ENCODE peak calls at places on chromosomes 3 and 15, in nine cellular contexts. One of them, this sample, is unnamed.

GRCh38 chr15:79615754-79616153 is 183.6 kb downstream of the MINAR1 start:
- DNase-seq in SK-N-SH: no peak
- DNase-seq in body of pancreas: no peak
- DNase-seq in GM13977: no peak
- DNase-seq in GM06990: no peak
- DNase-seq in fibroblast of mammary gland: no peak
- DNase-seq in AG10803: no peak
- DNase-seq in pancreas: no peak
- DNase-seq in tibial artery: no peak
- DNase-seq in this sample: no peak

GRCh38 chr3:153621988-153622387 is 460.0 kb downstream of the RAP2B start:
- DNase-seq in SK-N-SH: no peak
- DNase-seq in body of pancreas: no peak
- DNase-seq in GM13977: peak
- DNase-seq in GM06990: peak
- DNase-seq in fibroblast of mammary gland: no peak
- DNase-seq in AG10803: no peak
- DNase-seq in pancreas: no peak
- DNase-seq in tibial artery: no peak
- DNase-seq in this sample: peak

GRCh38 chr3:35929158-35929557 is 289.8 kb downstream of the ARPP21 start:
- DNase-seq in SK-N-SH: no peak
- DNase-seq in body of pancreas: no peak
- DNase-seq in GM13977: no peak
- DNase-seq in GM06990: no peak
- DNase-seq in fibroblast of mammary gland: peak
- DNase-seq in AG10803: no peak
- DNase-seq in pancreas: no peak
- DNase-seq in tibial artery: no peak
- DNase-seq in this sample: no peak

GRCh38 chr3:126678691-126679317 is 23.9 kb upstream of the TXNRD3 start:
- DNase-seq in SK-N-SH: no peak
- DNase-seq in body of pancreas: no peak
- DNase-seq in GM13977: no peak
- DNase-seq in GM06990: no peak
- DNase-seq in fibroblast of mammary gland: no peak
- DNase-seq in AG10803: no peak
- DNase-seq in pancreas: peak
- DNase-seq in tibial artery: no peak
- DNase-seq in this sample: peak

GRCh38 chr3:97698691-97699090 is 65.9 kb upstream of the ARL6 start:
- DNase-seq in SK-N-SH: no peak
- DNase-seq in body of pancreas: no peak
- DNase-seq in GM13977: no peak
- DNase-seq in GM06990: no peak
- DNase-seq in fibroblast of mammary gland: no peak
- DNase-seq in AG10803: no peak
- DNase-seq in pancreas: no peak
- DNase-seq in tibial artery: no peak
- DNase-seq in this sample: no peak

GRCh38 chr15:99613887-99614642 is 48.3 kb downstream of the MEF2A start:
- DNase-seq in SK-N-SH: no peak
- DNase-seq in body of pancreas: no peak
- DNase-seq in GM13977: no peak
- DNase-seq in GM06990: no peak
- DNase-seq in fibroblast of mammary gland: peak
- DNase-seq in AG10803: peak
- DNase-seq in pancreas: no peak
- DNase-seq in tibial artery: no peak
- DNase-seq in this sample: no peak

GRCh38 chr3:18234717-18235335 is 190.3 kb downstream of the SATB1 start:
- DNase-seq in SK-N-SH: no peak
- DNase-seq in body of pancreas: no peak
- DNase-seq in GM13977: no peak
- DNase-seq in GM06990: no peak
- DNase-seq in fibroblast of mammary gland: no peak
- DNase-seq in AG10803: no peak
- DNase-seq in pancreas: no peak
- DNase-seq in tibial artery: no peak
- DNase-seq in this sample: no peak

GRCh38 chr3:57980416-57980815 is 27.8 kb upstream of the FLNB start:
- DNase-seq in SK-N-SH: no peak
- DNase-seq in body of pancreas: no peak
- DNase-seq in GM13977: no peak
- DNase-seq in GM06990: no peak
- DNase-seq in fibroblast of mammary gland: no peak
- DNase-seq in AG10803: no peak
- DNase-seq in pancreas: no peak
- DNase-seq in tibial artery: no peak
- DNase-seq in this sample: no peak

GRCh38 chr3:136277634-136278033 is 27.5 kb downstream of the PCCB start:
- DNase-seq in SK-N-SH: no peak
- DNase-seq in body of pancreas: peak
- DNase-seq in GM13977: no peak
- DNase-seq in GM06990: no peak
- DNase-seq in fibroblast of mammary gland: no peak
- DNase-seq in AG10803: no peak
- DNase-seq in pancreas: peak
- DNase-seq in tibial artery: no peak
- DNase-seq in this sample: no peak

DNA sequence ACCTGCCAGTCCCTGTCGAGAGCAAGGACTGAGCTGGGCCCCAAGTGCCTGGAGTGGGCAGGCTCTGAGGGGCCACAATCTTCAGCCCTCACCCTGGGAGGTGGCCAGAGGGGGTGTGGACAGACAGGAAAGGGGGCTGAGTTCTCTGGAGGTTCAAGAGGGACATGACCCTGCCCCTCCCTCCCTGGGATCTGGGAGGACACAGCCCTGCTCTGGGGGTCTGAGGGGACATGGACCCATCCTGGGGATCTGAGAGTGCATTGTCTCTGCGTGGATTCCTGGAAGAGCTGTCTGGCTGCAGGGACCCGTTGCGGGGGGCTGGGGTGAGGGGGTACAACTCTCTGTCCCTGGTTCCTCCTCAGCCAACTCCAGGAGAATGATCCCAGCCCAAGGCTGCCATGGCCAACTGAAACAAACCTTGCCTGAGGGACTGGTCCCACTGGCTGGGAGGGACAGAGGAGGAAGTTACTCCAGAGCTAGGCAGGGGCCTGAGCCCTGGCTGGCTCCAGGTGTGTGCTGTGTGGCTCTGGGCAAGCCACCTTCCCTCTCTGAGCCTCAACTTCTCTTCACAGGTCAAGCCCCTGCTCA is 29.0 kb downstream of the PTH1R start:
- DNase-seq in SK-N-SH: peak
- DNase-seq in body of pancreas: no peak
- DNase-seq in GM13977: no peak
- DNase-seq in GM06990: no peak
- DNase-seq in fibroblast of mammary gland: no peak
- DNase-seq in AG10803: no peak
- DNase-seq in pancreas: peak
- DNase-seq in tibial artery: peak
- DNase-seq in this sample: no peak
- TF ChIP-seq CTCF in SK-N-SH: no peak
- TF ChIP-seq CTCF in body of pancreas: no peak
- TF ChIP-seq CTCF in GM13977: no peak
- TF ChIP-seq CTCF in GM06990: no peak
- TF ChIP-seq CTCF in fibroblast of mammary gland: no peak
- TF ChIP-seq CTCF in AG10803: no peak
- TF ChIP-seq CTCF in pancreas: no peak
- TF ChIP-seq CTCF in tibial artery: no peak
- TF ChIP-seq CTCF in this sample: no peak

DNA sequence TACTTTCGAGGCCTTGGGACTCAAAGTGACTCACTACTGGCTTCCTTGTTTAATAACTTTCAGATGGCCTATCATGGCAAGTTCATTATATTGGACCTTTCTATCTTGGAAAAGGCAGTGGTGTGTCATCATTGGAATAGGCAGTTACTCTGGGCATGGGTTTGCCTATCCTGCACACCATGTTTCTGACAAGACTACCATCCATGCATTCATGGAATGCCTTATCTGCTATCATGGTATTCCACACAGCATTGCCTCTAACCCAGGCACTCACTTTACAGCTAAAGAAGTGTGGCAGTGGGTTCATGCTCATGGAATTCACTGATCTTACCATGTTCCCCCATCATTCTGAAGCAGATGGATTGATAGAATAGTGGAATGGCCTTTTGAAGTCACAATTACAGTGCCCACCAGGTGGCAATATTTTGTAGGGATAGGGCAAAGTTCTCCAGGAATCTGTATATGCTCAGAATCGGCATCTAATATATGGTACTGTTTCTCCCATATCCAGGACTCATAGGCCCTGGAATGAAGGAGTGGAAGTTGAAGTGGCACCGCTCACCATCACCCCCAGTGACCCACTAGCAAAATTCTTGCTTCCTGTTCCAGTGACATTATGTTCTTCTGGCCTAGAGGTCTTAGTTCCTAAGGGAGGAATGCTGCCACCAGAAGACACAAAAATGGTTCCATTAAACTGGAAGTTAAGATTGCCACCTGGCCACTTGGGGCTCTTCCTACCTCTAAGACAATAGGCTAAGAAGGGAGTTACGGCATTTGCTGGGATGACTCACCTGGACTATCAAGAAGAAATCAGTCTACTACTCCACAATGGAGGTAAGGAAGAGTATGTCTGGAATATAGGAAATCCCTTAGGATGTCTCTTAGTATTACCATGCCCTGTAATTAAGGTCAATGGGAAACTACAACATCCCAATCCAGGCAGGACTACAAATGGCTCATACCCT is 1161.4 kb downstream of the SI start:
- DNase-seq in SK-N-SH: peak
- DNase-seq in body of pancreas: peak
- DNase-seq in GM13977: no peak
- DNase-seq in GM06990: no peak
- DNase-seq in fibroblast of mammary gland: no peak
- DNase-seq in AG10803: no peak
- DNase-seq in pancreas: no peak
- DNase-seq in tibial artery: no peak
- DNase-seq in this sample: no peak
- TF ChIP-seq CTCF in SK-N-SH: no peak
- TF ChIP-seq CTCF in body of pancreas: peak
- TF ChIP-seq CTCF in GM13977: no peak
- TF ChIP-seq CTCF in GM06990: no peak
- TF ChIP-seq CTCF in fibroblast of mammary gland: no peak
- TF ChIP-seq CTCF in AG10803: no peak
- TF ChIP-seq CTCF in pancreas: no peak
- TF ChIP-seq CTCF in tibial artery: no peak
- TF ChIP-seq CTCF in this sample: no peak

DNA sequence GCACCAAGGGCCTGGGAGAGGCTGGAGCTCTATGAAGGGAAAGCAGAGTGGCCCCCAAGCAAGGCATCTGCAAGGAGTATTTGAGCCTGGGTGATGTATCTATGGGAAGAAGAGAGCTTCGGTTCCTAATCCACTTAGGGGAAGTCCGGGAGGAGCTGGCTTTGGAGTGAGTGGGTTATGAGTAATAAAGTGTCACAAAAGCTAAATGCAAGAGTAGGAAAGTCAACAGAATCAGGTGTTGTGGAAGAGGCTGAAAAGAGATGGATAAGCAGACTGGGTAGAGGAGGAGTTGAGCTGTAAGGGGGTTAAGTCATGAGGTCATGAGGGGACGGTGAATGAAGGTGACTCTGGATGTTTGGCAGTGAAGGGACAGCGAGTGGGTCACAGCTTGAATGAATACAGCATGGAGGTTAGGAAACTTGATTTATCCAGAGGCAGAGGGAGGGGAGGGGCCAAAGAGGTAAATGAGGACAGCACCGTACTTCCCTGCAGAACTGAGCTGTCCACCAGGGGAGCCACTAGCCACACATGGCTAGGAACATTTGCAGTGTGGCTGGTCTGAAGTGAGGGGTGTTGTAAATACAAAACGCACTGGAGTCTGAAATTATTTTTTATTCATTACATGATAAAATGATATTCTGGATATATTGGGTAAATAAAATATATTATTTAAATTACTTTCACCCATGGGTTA is 83.3 kb downstream of the ADCY5 start:
- DNase-seq in SK-N-SH: peak
- DNase-seq in body of pancreas: no peak
- DNase-seq in GM13977: no peak
- DNase-seq in GM06990: no peak
- DNase-seq in fibroblast of mammary gland: no peak
- DNase-seq in AG10803: no peak
- DNase-seq in pancreas: no peak
- DNase-seq in tibial artery: peak
- DNase-seq in this sample: no peak
- TF ChIP-seq CTCF in SK-N-SH: peak
- TF ChIP-seq CTCF in body of pancreas: peak
- TF ChIP-seq CTCF in GM13977: no peak
- TF ChIP-seq CTCF in GM06990: peak
- TF ChIP-seq CTCF in fibroblast of mammary gland: peak
- TF ChIP-seq CTCF in AG10803: peak
- TF ChIP-seq CTCF in pancreas: no peak
- TF ChIP-seq CTCF in tibial artery: peak
- TF ChIP-seq CTCF in this sample: no peak

GRCh38 chr3:46102059-46102779 is 74.9 kb upstream of the XCR1 start:
- DNase-seq in SK-N-SH: no peak
- DNase-seq in body of pancreas: no peak
- DNase-seq in GM13977: no peak
- DNase-seq in GM06990: no peak
- DNase-seq in fibroblast of mammary gland: no peak
- DNase-seq in AG10803: no peak
- DNase-seq in pancreas: no peak
- DNase-seq in tibial artery: no peak
- DNase-seq in this sample: no peak
- TF ChIP-seq CTCF in SK-N-SH: no peak
- TF ChIP-seq CTCF in body of pancreas: no peak
- TF ChIP-seq CTCF in GM13977: peak
- TF ChIP-seq CTCF in GM06990: no peak
- TF ChIP-seq CTCF in fibroblast of mammary gland: no peak
- TF ChIP-seq CTCF in AG10803: no peak
- TF ChIP-seq CTCF in pancreas: no peak
- TF ChIP-seq CTCF in tibial artery: no peak
- TF ChIP-seq CTCF in this sample: no peak

DNA sequence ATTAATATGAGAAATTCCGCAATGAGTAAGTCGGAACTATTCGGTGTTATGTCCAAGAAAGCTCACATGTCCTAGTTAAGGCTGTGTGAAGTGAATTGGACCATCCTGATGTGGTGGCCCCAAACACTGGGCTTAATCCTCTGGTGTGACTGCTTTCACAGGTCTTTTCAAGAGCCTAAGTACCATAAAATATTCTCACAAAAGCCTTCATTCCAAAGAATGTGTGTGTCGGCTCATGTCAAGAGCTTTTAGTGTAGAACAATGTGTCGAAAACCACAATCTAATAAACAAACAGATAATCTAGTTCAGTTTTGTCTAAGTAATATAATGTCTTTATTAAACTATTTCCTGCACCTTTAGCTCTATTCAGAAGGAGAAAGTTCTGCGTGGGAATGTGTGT is 311.4 kb downstream of the LPP start:
- DNase-seq in SK-N-SH: no peak
- DNase-seq in body of pancreas: no peak
- DNase-seq in GM13977: no peak
- DNase-seq in GM06990: no peak
- DNase-seq in fibroblast of mammary gland: peak
- DNase-seq in AG10803: no peak
- DNase-seq in pancreas: no peak
- DNase-seq in tibial artery: no peak
- DNase-seq in this sample: no peak
- TF ChIP-seq CTCF in SK-N-SH: no peak
- TF ChIP-seq CTCF in body of pancreas: no peak
- TF ChIP-seq CTCF in GM13977: no peak
- TF ChIP-seq CTCF in GM06990: no peak
- TF ChIP-seq CTCF in fibroblast of mammary gland: no peak
- TF ChIP-seq CTCF in AG10803: no peak
- TF ChIP-seq CTCF in pancreas: no peak
- TF ChIP-seq CTCF in tibial artery: no peak
- TF ChIP-seq CTCF in this sample: no peak